ENCODE peak calls at places on chromosome 16, in nine cellular contexts. F is fibroblast of lung, W is PC-9, L is DND-41, Y is mammary epithelial cell, Z is neural progenitor cell, C is OCI-LY7, J is hepatocyte, O is mesendoderm. T is an unnamed sample. For H3K79me2, the result is how much of the 10 kb centered on the place peaks cover.

GRCh38 chr16:23377071-23377931 is 75.2 kb downstream of the SCNN1B start:
- DNase-seq in L (no peak), F (no peak), Z (no peak), W (no peak), J (no peak), Y (no peak), O (no peak), C (no peak), T (no peak)

GRCh38 chr16:29820271-29820701 is at the start of gene MVP:
- DNase-seq in L (peak), W (no peak), F (peak), Y (peak), J (peak), C (peak), O (no peak), Z (no peak), T (no peak)

GRCh38 chr16:28609631-28610594 is at the start of gene SULT1A1:
- DNase-seq in O (peak), Y (peak), W (peak), C (no peak), L (no peak), Z (no peak), F (no peak), J (peak), T (no peak)

GRCh38 chr16:26795184-26795583 is 271.5 kb upstream of the C16orf82 start:
- DNase-seq in L (peak), F (no peak), C (peak), W (no peak), Z (peak), O (peak), J (peak), Y (no peak), T (no peak)

GRCh38 chr16:2077696-2078095 is 29.9 kb downstream of the TSC2 start:
- DNase-seq in L (no peak), W (no peak), F (no peak), C (no peak), Y (no peak), J (no peak), Z (no peak), O (no peak), T (no peak)

GRCh38 chr16:12612598-12613101 is 191.0 kb downstream of the CPPED1 start:
- DNase-seq in C (no peak), F (no peak), Y (peak), Z (no peak), J (peak), L (no peak), W (peak), O (peak), T (no peak)

GRCh38 chr16:21950782-21951521 is 2.2 kb upstream of the UQCRC2 start:
- DNase-seq in Z (peak), W (peak), Y (peak), L (peak), C (peak), O (peak), J (peak), F (peak), T (no peak)

GRCh38 chr16:88415381-88416323 is 32.9 kb downstream of the ZNF469 start:
- DNase-seq in J (no peak), O (no peak), F (no peak), Z (no peak), Y (no peak), W (no peak), C (no peak), L (no peak), T (no peak)

GRCh38 chr16:70529051-70529777 is 5.6 kb downstream of the SF3B3 start:
- DNase-seq in J (peak), Y (peak), C (peak), O (peak), W (peak), L (no peak), Z (no peak), F (peak), T (no peak)

GRCh38 chr16:68901910-68902309 is 58.6 kb downstream of the TANGO6 start:
- DNase-seq in O (peak), W (peak), F (peak), C (no peak), Y (no peak), L (no peak), Z (no peak), J (no peak), T (no peak)

GRCh38 chr16:85839681-85840240 is 40.3 kb downstream of the COX4I1 start:
- DNase-seq in Z (no peak), O (no peak), L (no peak), Y (no peak), C (no peak), W (no peak), F (no peak), J (no peak), T (no peak)

GRCh38 chr16:49399594-49400364 is 26.2 kb downstream of the C16orf78 start:
- DNase-seq in W (no peak), Y (no peak), F (no peak), O (no peak), L (no peak), Z (no peak), C (peak), J (no peak), T (no peak)

GRCh38 chr16:56833243-56833970 is 31.6 kb upstream of the SLC12A3 start:
- DNase-seq in C (no peak), Z (no peak), O (no peak), Y (peak), F (no peak), W (no peak), L (no peak), J (no peak), T (no peak)

GRCh38 chr16:74726736-74727135 is 26.1 kb upstream of the MLKL start:
- DNase-seq in L (peak), F (no peak), J (no peak), C (peak), Z (no peak), W (no peak), O (peak), Y (no peak), T (no peak)

GRCh38 chr16:86383488-86384262 is 126.7 kb upstream of the FOXF1 start:
- DNase-seq in Z (no peak), J (no peak), Y (no peak), C (no peak), W (peak), L (no peak), O (peak), F (peak), T (no peak)

GRCh38 chr16:12470311-12471229 is 333.1 kb downstream of the CPPED1 start:
- DNase-seq in W (no peak), O (no peak), L (no peak), Y (no peak), Z (no peak), C (no peak), J (no peak), F (peak), T (no peak)

GRCh38 chr16:29962344-29962994 is 590 bp downstream of the TMEM219 start:
- DNase-seq in F (peak), L (no peak), Y (peak), C (no peak), W (peak), J (peak), O (no peak), Z (no peak), T (no peak)

GRCh38 chr16:55489119-55489955 is 10.3 kb downstream of the MMP2 start:
- DNase-seq in W (no peak), L (no peak), O (no peak), Z (no peak), F (no peak), C (no peak), J (no peak), Y (no peak), T (no peak)

GRCh38 chr16:55490301-55490700 is 11.3 kb downstream of the MMP2 start:
- DNase-seq in C (no peak), L (no peak), J (no peak), W (no peak), Y (no peak), O (no peak), F (no peak), Z (no peak), T (no peak)

GRCh38 chr16:55489956-55490265 is 10.9 kb downstream of the MMP2 start:
- DNase-seq in L (no peak), J (no peak), Z (no peak), C (no peak), F (no peak), O (no peak), Y (no peak), W (no peak), T (no peak)

GRCh38 chr16:55487048-55487803 is 8.2 kb downstream of the MMP2 start:
- DNase-seq in Z (no peak), O (no peak), Y (no peak), W (no peak), C (no peak), L (no peak), J (peak), F (peak), T (no peak)

DNA sequence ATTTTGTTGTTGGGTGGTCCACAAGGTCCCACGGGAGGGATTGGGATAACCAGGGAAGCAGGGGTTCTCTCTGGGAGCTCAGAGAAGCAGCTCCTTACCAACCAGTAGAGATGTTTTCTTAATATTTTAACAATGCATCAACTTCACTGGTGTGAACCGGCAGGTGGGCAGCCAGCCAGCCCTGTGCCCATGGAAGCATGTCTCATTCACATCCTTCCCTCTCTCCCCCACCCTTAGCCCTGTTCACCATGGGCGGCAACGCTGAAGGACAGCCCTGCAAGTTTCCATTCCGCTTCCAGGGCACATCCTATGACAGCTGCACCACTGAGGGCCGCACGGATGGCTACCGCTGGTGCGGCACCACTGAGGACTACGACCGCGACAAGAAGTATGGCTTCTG is 9.3 kb downstream of the MMP2 start:
- DNase-seq in F (no peak), J (no peak), C (no peak), O (no peak), Y (no peak), Z (no peak), L (no peak), W (no peak), T (no peak)
- H3K79me2 ChIP-seq in F (under half), J (under half), C (under half), O (under half), Y (under half), Z (under half), L (under half), W (under half), T (under half)

GRCh38 chr16:10946308-10946707 is 1.9 kb downstream of the CLEC16A start:
- DNase-seq in F (no peak), L (no peak), C (no peak), O (peak), J (peak), W (no peak), Y (peak), Z (peak), T (no peak)
- H3K4me3 ChIP-seq in F (peak), L (peak), C (peak), O (no peak), J (no peak), W (no peak), Y (peak), Z (no peak), T (peak)

GRCh38 chr16:66742409-66742808 is 9.0 kb downstream of the DYNC1LI2 start:
- DNase-seq in F (no peak), Z (no peak), C (no peak), Y (no peak), O (no peak), W (no peak), L (no peak), J (no peak), T (no peak)
- H3K79me2 ChIP-seq in F (half or more), Z (half or more), C (under half), Y (half or more), O (under half), W (under half), L (half or more), J (half or more), T (half or more)

DNA sequence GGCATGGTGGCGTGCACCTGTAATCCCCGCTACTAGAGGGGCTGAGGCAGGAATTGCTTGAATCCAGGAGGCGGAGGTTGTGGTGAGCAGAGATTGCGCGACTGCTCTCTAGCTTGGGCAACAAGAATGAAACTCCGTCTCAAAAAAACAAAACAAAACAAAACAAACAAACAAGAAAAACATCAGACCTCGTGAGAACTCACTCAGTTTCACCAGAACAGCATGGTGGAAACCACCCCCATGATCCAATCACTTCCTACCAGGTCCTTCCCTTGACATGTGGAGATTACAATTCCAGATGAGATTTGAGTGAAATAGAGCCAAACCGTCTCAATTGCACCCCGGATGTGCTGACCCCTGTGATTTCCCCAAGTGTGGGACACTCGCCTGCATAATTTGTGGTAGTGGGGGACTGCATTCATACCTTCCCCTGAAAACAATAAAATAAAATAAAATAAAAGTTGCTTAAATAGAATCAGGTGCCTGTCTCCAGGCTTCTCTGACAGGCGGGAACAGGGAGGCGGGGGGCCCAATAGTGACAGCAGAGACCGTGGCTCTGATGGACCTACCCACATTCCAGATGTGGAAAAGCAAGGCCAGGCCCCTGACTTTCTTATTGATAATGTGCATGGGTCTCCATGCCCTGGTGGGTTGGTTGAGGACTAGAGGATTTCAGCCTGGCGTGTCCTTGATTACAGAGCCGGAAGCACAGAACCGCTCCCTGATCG is 13.1 kb downstream of the ZSCAN10 start:
- DNase-seq in F (no peak), Z (no peak), Y (no peak), C (no peak), J (no peak), O (no peak), W (no peak), L (no peak), T (no peak)
- H3K4me3 ChIP-seq in F (no peak), Z (no peak), Y (no peak), C (no peak), J (no peak), O (no peak), W (no peak), L (no peak), T (no peak)

T was measured in keratinocyte.